ENCODE peak calls at places on chromosomes 5 and 9, in nine cellular contexts. One of them, this sample, is unnamed.
A peak's percentile ranks its signal among the peaks of the same experiment; 100 is the strongest.

GRCh38 chr9:112380771-112381181 is 868 bp downstream of the HSDL2 start:
- DNase-seq in breast epithelium: no peak
- DNase-seq in stomach: no peak
- DNase-seq in Panc1: no peak
- DNase-seq in cardiac muscle cell: peak; percentile 32
- DNase-seq in dorsolateral prefrontal cortex: no peak
- DNase-seq in GM12865: peak; percentile 59
- DNase-seq in cardiac fibroblast: peak; percentile 47
- DNase-seq in BJ: no peak
- DNase-seq in this sample: no peak

GRCh38 chr5:110896901-110897300 is 158.1 kb downstream of the SLC25A46 start:
- DNase-seq in dorsolateral prefrontal cortex: no peak
- DNase-seq in cardiac fibroblast: peak; percentile 77
- DNase-seq in GM12865: no peak
- DNase-seq in BJ: no peak
- DNase-seq in Panc1: no peak
- DNase-seq in breast epithelium: no peak
- DNase-seq in stomach: no peak
- DNase-seq in cardiac muscle cell: no peak
- DNase-seq in this sample: no peak

GRCh38 chr5:176545388-176545736 is 3.8 kb upstream of the CDHR2 start:
- DNase-seq in cardiac muscle cell: no peak
- DNase-seq in BJ: no peak
- DNase-seq in breast epithelium: no peak
- DNase-seq in GM12865: no peak
- DNase-seq in dorsolateral prefrontal cortex: no peak
- DNase-seq in stomach: no peak
- DNase-seq in Panc1: no peak
- DNase-seq in cardiac fibroblast: no peak
- DNase-seq in this sample: no peak

GRCh38 chr5:7927466-7928375 is 58.8 kb downstream of the MTRR start:
- DNase-seq in Panc1: peak; percentile 48
- DNase-seq in cardiac muscle cell: peak; percentile 76
- DNase-seq in dorsolateral prefrontal cortex: peak; percentile 37
- DNase-seq in GM12865: peak; percentile 56
- DNase-seq in cardiac fibroblast: peak; percentile 63
- DNase-seq in breast epithelium: no peak
- DNase-seq in stomach: peak; percentile 64
- DNase-seq in BJ: no peak
- DNase-seq in this sample: no peak

GRCh38 chr9:117145811-117146490 is 268.9 kb downstream of the ASTN2 start:
- DNase-seq in GM12865: no peak
- DNase-seq in dorsolateral prefrontal cortex: peak; percentile 68
- DNase-seq in breast epithelium: no peak
- DNase-seq in cardiac fibroblast: no peak
- DNase-seq in BJ: no peak
- DNase-seq in cardiac muscle cell: no peak
- DNase-seq in stomach: no peak
- DNase-seq in Panc1: no peak
- DNase-seq in this sample: no peak

GRCh38 chr5:116785101-116785500 is 210.5 kb upstream of the SEMA6A start:
- DNase-seq in dorsolateral prefrontal cortex: no peak
- DNase-seq in stomach: no peak
- DNase-seq in breast epithelium: no peak
- DNase-seq in cardiac fibroblast: no peak
- DNase-seq in BJ: no peak
- DNase-seq in Panc1: no peak
- DNase-seq in GM12865: no peak
- DNase-seq in cardiac muscle cell: no peak
- DNase-seq in this sample: no peak

GRCh38 chr5:151056367-151057306 is 24.2 kb downstream of the TNIP1 start:
- DNase-seq in cardiac muscle cell: no peak
- DNase-seq in dorsolateral prefrontal cortex: no peak
- DNase-seq in stomach: no peak
- DNase-seq in cardiac fibroblast: no peak
- DNase-seq in breast epithelium: no peak
- DNase-seq in Panc1: no peak
- DNase-seq in GM12865: no peak
- DNase-seq in BJ: no peak
- DNase-seq in this sample: no peak

GRCh38 chr5:173202266-173202875 is 32.6 kb downstream of the NKX2-5 start:
- DNase-seq in BJ: no peak
- DNase-seq in cardiac fibroblast: no peak
- DNase-seq in GM12865: no peak
- DNase-seq in breast epithelium: no peak
- DNase-seq in dorsolateral prefrontal cortex: no peak
- DNase-seq in stomach: no peak
- DNase-seq in cardiac muscle cell: no peak
- DNase-seq in Panc1: no peak
- DNase-seq in this sample: no peak

GRCh38 chr5:136012041-136012804 is 16.6 kb upstream of the TGFBI start:
- DNase-seq in Panc1: no peak
- DNase-seq in dorsolateral prefrontal cortex: no peak
- DNase-seq in cardiac fibroblast: peak; percentile 83
- DNase-seq in cardiac muscle cell: no peak
- DNase-seq in GM12865: no peak
- DNase-seq in stomach: no peak
- DNase-seq in BJ: no peak
- DNase-seq in breast epithelium: no peak
- DNase-seq in this sample: no peak
- H3K4me3 ChIP-seq in Panc1: no peak overlapping the region
- H3K4me3 ChIP-seq in dorsolateral prefrontal cortex: no peak overlapping the region
- H3K4me3 ChIP-seq in cardiac fibroblast: no peak overlapping the region
- H3K4me3 ChIP-seq in cardiac muscle cell: no peak overlapping the region
- H3K4me3 ChIP-seq in GM12865: no peak overlapping the region
- H3K4me3 ChIP-seq in stomach: no peak overlapping the region
- H3K4me3 ChIP-seq in BJ: no peak overlapping the region
- H3K4me3 ChIP-seq in breast epithelium: no peak overlapping the region
- H3K4me3 ChIP-seq in this sample: no peak overlapping the region

DNA sequence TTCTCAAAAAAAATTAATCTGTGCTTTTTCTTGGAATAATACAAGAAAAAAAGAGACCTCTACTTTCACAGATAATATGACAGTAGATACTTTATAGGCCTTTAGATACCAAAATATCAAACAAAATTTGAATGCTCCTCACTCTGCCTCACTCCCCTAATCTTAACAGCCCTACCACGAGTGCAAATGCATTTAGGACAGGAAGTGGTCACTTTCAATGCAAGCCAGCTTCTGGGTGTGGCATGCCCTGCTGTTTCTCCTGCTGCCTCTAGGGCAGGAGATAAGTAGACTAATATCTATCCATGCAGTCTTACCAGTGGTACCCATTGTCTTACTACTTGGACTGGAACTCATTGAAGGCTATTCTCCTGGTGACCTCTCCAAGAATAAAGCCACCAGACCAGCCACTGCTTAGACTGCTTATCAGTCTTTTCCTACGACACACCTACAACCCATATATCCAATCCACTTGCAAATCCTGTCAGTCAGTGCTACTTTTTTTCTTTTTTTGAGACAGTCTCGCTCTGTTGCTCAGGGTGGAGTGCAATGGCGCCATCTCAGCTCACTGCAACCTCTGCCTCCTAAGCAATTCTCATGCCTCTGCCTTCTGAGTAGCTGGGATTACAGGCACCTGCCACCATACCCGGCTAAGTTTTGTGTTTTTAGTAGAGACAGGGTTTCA is 23.0 kb downstream of the FRRS1L start:
- DNase-seq in Panc1: peak; percentile 13
- DNase-seq in cardiac muscle cell: no peak
- DNase-seq in GM12865: peak; percentile 80
- DNase-seq in stomach: no peak
- DNase-seq in BJ: no peak
- DNase-seq in dorsolateral prefrontal cortex: no peak
- DNase-seq in cardiac fibroblast: peak; percentile 40
- DNase-seq in breast epithelium: no peak
- DNase-seq in this sample: no peak
- TF ChIP-seq CTCF in Panc1: peak; percentile 40
- TF ChIP-seq CTCF in cardiac muscle cell: peak; percentile 46
- TF ChIP-seq CTCF in GM12865: peak; percentile 54
- TF ChIP-seq CTCF in stomach: no peak
- TF ChIP-seq CTCF in BJ: peak; percentile 41
- TF ChIP-seq CTCF in dorsolateral prefrontal cortex: no peak
- TF ChIP-seq CTCF in cardiac fibroblast: peak; percentile 50
- TF ChIP-seq CTCF in breast epithelium: no peak
- TF ChIP-seq CTCF in this sample: no peak

GRCh38 chr9:121500165-121500478 is 478 bp upstream of the GGTA1 start:
- DNase-seq in cardiac muscle cell: no peak
- DNase-seq in GM12865: no peak
- DNase-seq in BJ: no peak
- DNase-seq in breast epithelium: no peak
- DNase-seq in stomach: no peak
- DNase-seq in dorsolateral prefrontal cortex: no peak
- DNase-seq in Panc1: no peak
- DNase-seq in cardiac fibroblast: no peak
- DNase-seq in this sample: no peak
- H3K4me3 ChIP-seq in cardiac muscle cell: peak overlapping the region; percentile 43
- H3K4me3 ChIP-seq in GM12865: no peak overlapping the region
- H3K4me3 ChIP-seq in BJ: peak overlapping the region; percentile 31
- H3K4me3 ChIP-seq in breast epithelium: peak overlapping the region; percentile 81
- H3K4me3 ChIP-seq in stomach: peak overlapping the region; percentile 47
- H3K4me3 ChIP-seq in dorsolateral prefrontal cortex: peak overlapping the region; percentile 59
- H3K4me3 ChIP-seq in Panc1: peak overlapping the region; percentile 49
- H3K4me3 ChIP-seq in cardiac fibroblast: peak overlapping the region; percentile 48
- H3K4me3 ChIP-seq in this sample: peak overlapping the region; percentile 83

GRCh38 chr5:56358703-56359428 is 125.7 kb upstream of the ANKRD55 start:
- DNase-seq in Panc1: no peak
- DNase-seq in dorsolateral prefrontal cortex: no peak
- DNase-seq in cardiac fibroblast: peak; percentile 45
- DNase-seq in BJ: no peak
- DNase-seq in cardiac muscle cell: no peak
- DNase-seq in GM12865: no peak
- DNase-seq in stomach: peak; percentile 53
- DNase-seq in breast epithelium: no peak
- DNase-seq in this sample: no peak
- TF ChIP-seq CTCF in Panc1: no peak
- TF ChIP-seq CTCF in dorsolateral prefrontal cortex: no peak
- TF ChIP-seq CTCF in cardiac fibroblast: no peak
- TF ChIP-seq CTCF in BJ: no peak
- TF ChIP-seq CTCF in cardiac muscle cell: no peak
- TF ChIP-seq CTCF in GM12865: no peak
- TF ChIP-seq CTCF in stomach: no peak
- TF ChIP-seq CTCF in breast epithelium: no peak
- TF ChIP-seq CTCF in this sample: no peak

DNA sequence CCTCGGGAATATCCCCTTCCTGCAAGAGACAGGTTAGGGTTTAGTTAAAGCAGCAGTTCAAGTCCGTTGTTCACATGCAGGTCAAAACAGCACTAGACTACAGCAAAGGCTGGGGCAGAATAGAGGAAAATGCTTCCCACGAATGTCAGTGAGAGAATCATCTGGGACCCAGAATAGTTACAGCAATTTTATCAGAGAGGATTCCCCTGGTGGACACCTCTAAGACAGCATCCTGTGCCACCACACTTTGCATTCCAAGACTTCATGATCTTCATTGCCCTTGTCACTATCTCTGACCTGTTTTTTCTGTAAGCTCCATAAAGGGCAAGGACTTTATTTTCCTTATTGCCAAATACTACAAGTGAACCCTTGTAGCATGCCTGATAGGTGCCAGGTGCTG is 12.9 kb downstream of the GRXCR2 start:
- DNase-seq in GM12865: no peak
- DNase-seq in Panc1: no peak
- DNase-seq in cardiac fibroblast: no peak
- DNase-seq in dorsolateral prefrontal cortex: no peak
- DNase-seq in BJ: no peak
- DNase-seq in cardiac muscle cell: no peak
- DNase-seq in breast epithelium: no peak
- DNase-seq in stomach: no peak
- DNase-seq in this sample: no peak
- H3K4me3 ChIP-seq in GM12865: no peak overlapping the region
- H3K4me3 ChIP-seq in Panc1: no peak overlapping the region
- H3K4me3 ChIP-seq in cardiac fibroblast: no peak overlapping the region
- H3K4me3 ChIP-seq in dorsolateral prefrontal cortex: no peak overlapping the region
- H3K4me3 ChIP-seq in BJ: no peak overlapping the region
- H3K4me3 ChIP-seq in cardiac muscle cell: no peak overlapping the region
- H3K4me3 ChIP-seq in breast epithelium: no peak overlapping the region
- H3K4me3 ChIP-seq in stomach: no peak overlapping the region
- H3K4me3 ChIP-seq in this sample: no peak overlapping the region

DNA sequence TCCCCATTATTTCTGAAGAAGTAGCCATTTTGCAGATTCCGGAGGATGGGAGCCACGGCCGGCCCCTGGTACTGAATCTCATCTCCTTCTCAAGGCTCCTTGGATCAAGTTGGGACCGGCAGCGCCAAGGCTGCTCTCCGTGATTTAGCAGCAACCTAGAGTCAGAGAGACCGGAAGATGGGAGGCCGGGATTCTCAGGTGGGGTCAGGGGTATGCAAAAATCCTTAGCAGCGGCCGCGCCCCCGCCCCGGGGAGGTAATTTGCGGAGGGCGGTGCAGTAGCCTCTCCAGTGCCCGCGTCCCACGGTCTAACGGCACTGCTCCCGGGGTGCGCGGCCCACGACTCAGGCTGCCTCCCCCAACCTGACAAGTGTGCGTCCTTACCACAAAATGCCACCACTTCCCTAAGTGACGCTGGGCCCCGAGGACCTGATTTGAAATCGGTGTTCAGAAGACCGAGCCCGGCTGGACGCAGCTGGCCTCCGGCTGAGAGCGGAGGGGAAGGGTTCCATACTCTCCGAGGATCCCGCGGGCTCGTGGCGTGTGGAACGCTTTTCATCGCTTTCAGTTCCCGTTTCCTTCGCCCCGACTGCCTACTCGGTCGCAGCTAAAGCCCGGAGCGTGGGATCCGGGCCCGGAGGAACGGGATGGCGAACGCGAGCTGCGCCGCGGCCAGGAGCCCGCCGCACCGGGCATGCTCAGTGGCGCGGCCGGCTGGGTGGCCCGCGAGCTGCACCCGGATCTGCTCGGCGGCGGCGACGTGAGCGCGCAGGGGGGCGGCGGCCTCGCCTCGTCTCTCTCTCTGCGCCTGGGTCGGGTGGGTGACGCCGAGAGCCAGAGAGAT is at the start of gene SCAMP1:
- DNase-seq in cardiac fibroblast: peak; percentile 92
- DNase-seq in GM12865: peak; percentile 98
- DNase-seq in dorsolateral prefrontal cortex: peak; percentile 89
- DNase-seq in Panc1: peak; percentile 79
- DNase-seq in cardiac muscle cell: peak; percentile 94
- DNase-seq in breast epithelium: peak; percentile 87
- DNase-seq in BJ: peak; percentile 51
- DNase-seq in stomach: peak; percentile 94
- DNase-seq in this sample: peak; percentile 94
- TF ChIP-seq CTCF in cardiac fibroblast: peak; percentile 5
- TF ChIP-seq CTCF in GM12865: peak; percentile 37
- TF ChIP-seq CTCF in dorsolateral prefrontal cortex: no peak
- TF ChIP-seq CTCF in Panc1: peak; percentile 34
- TF ChIP-seq CTCF in cardiac muscle cell: peak; percentile 26
- TF ChIP-seq CTCF in breast epithelium: peak; percentile 9
- TF ChIP-seq CTCF in BJ: no peak
- TF ChIP-seq CTCF in stomach: no peak
- TF ChIP-seq CTCF in this sample: peak; percentile 39

This sample was measured in coronary artery.